ENCODE peak calls at places on chromosome 22, in nine cellular contexts. Q, F, Z, N, Y, T, W, A and X are unnamed samples.

GRCh38 chr22:45469573-45470383 is 32.9 kb upstream of the FBLN1 start:
- DNase-seq in Q (no peak), F (peak; percentile 35), Z (no peak), N (no peak), Y (no peak), T (no peak), W (no peak), A (no peak), X (no peak)

GRCh38 chr22:24584871-24585411 is 7.9 kb downstream of the LRRC75B start:
- DNase-seq in Q (no peak), F (no peak), Z (no peak), N (no peak), Y (no peak), T (no peak), W (no peak), A (no peak), X (no peak)

GRCh38 chr22:28245579-28246224 is 326.6 kb upstream of the PITPNB start:
- DNase-seq in Q (no peak), F (no peak), Z (no peak), N (no peak), Y (no peak), T (no peak), W (no peak), A (no peak), X (no peak)

GRCh38 chr22:32281092-32281491 is 25.9 kb upstream of the SLC5A4 start:
- DNase-seq in Q (no peak), F (peak; percentile 79), Z (no peak), N (no peak), Y (no peak), T (no peak), W (no peak), A (no peak), X (no peak)

GRCh38 chr22:31056986-31057599 is 24.0 kb upstream of the SMTN start:
- DNase-seq in Q (no peak), F (no peak), Z (no peak), N (no peak), Y (no peak), T (no peak), W (no peak), A (no peak), X (no peak)

GRCh38 chr22:44353063-44353440 is 40.3 kb upstream of the SHISAL1 start:
- DNase-seq in Q (no peak), F (no peak), Z (no peak), N (no peak), Y (no peak), T (no peak), W (no peak), A (no peak), X (no peak)

GRCh38 chr22:35386670-35387288 is 5.9 kb downstream of the HMOX1 start:
- DNase-seq in Q (no peak), F (no peak), Z (no peak), N (no peak), Y (no peak), T (no peak), W (no peak), A (no peak), X (no peak)

GRCh38 chr22:27212081-27212480 is 554.7 kb downstream of the MIAT start:
- DNase-seq in Q (no peak), F (no peak), Z (no peak), N (no peak), Y (no peak), T (no peak), W (peak; percentile 29), A (no peak), X (no peak)

GRCh38 chr22:45139693-45140092 is 24.0 kb upstream of the NUP50 start:
- DNase-seq in Q (no peak), F (no peak), Z (no peak), N (no peak), Y (no peak), T (no peak), W (no peak), A (no peak), X (no peak)

GRCh38 chr22:30857103-30857502 is 111.5 kb downstream of the MORC2 start:
- DNase-seq in Q (no peak), F (no peak), Z (no peak), N (peak; percentile 14), Y (no peak), T (no peak), W (no peak), A (no peak), X (no peak)

GRCh38 chr22:24398409-24398808 is 29.0 kb upstream of the ADORA2A start:
- DNase-seq in Q (no peak), F (no peak), Z (no peak), N (no peak), Y (no peak), T (no peak), W (no peak), A (no peak), X (no peak)

GRCh38 chr22:33710326-33710725 is 209.9 kb downstream of the LARGE1 start:
- DNase-seq in Q (no peak), F (no peak), Z (no peak), N (no peak), Y (no peak), T (no peak), W (no peak), A (no peak), X (no peak)

GRCh38 chr22:38738475-38739070 is 17.2 kb downstream of the SUN2 start:
- DNase-seq in Q (no peak), F (no peak), Z (no peak), N (no peak), Y (peak; percentile 33), T (no peak), W (no peak), A (no peak), X (no peak)

GRCh38 chr22:38739300-38740055 is 16.3 kb downstream of the SUN2 start:
- DNase-seq in Q (no peak), F (no peak), Z (no peak), N (no peak), Y (peak; percentile 30), T (no peak), W (no peak), A (no peak), X (no peak)

GRCh38 chr22:38735465-38736256 is 20.1 kb downstream of the SUN2 start:
- DNase-seq in Q (no peak), F (no peak), Z (no peak), N (no peak), Y (peak; percentile 47), T (no peak), W (no peak), A (no peak), X (no peak)

GRCh38 chr22:38736257-38736570 is 19.6 kb downstream of the SUN2 start:
- DNase-seq in Q (no peak), F (no peak), Z (no peak), N (no peak), Y (peak; percentile 33), T (no peak), W (no peak), A (no peak), X (no peak)

DNA sequence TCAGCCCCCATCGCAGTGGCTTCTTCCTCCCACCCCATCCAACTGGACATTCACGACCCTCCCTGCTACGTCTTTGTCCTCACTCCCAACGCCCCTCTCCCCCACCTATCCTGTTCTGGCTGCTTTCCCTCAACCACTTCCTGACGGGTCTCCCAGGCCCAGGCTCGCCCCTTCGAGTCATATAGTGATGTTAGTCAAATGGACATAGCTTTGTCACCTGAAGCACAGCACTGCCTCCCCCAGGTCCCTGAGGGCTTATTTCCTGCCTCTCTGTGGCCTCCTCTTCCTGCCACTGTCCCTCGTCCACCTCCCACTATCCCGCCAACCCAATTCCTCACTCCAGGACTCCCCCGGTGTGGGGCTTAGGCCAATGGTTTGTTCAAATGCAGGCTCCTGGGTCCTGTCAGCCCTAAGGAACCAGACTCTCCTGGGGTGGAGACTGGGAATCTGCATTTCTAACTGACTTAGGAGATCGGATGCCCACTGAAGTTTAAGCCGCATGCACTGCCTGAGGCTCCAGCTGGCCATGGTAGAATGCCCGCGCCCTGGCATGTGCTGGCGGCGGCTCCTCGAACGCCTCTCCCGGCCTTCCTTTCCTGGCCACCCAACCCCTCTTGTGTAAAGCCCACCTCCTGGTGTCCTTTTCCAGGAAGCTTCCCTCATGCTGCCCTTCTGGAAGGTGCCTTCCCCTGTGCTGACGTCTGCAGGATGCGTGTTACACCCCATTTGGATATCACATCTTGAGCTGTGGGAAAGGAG is 18.3 kb downstream of the SUN2 start:
- DNase-seq in Q (no peak), F (no peak), Z (no peak), N (no peak), Y (no peak), T (no peak), W (no peak), A (no peak), X (no peak)
- TF ChIP-seq CTCF in Q (no peak), F (no peak), Z (no peak), N (no peak), Y (no peak), T (no peak), W (no peak), A (no peak), X (no peak)

GRCh38 chr22:25840883-25841282 is 98.9 kb downstream of the MYO18B start:
- DNase-seq in Q (no peak), F (no peak), Z (no peak), N (no peak), Y (no peak), T (no peak), W (peak; percentile 35), A (no peak), X (no peak)
- TF ChIP-seq CTCF in Q (no peak), F (no peak), Z (no peak), N (no peak), Y (no peak), T (no peak), W (no peak), A (no peak), X (no peak)

DNA sequence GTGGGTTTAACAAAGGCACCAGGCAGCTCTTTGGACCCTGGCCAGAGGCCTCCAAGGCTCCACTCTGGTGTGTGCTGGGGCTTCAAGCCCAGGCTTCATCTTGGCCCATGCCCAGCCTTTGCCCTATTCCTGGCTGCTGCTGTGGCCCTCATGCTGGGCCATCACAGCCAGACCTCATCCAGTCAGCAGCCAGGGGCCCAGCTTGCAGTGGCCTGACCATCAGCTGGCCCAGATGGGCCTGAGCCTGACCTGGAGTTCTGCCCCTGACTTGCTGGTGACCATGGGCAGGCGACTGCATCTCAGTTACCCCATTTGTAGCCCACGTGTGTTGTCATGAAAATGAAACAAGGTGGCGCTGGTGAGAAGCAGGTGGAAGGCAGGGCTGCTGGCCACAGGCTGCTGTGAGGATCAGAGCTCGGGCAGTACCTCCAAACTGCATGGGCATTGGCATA is 76.1 kb downstream of the MED15 start:
- DNase-seq in Q (no peak), F (no peak), Z (no peak), N (no peak), Y (no peak), T (no peak), W (no peak), A (peak; percentile 66), X (no peak)
- TF ChIP-seq CTCF in Q (peak; percentile 16), F (no peak), Z (no peak), N (no peak), Y (no peak), T (no peak), W (no peak), A (peak; percentile 46), X (no peak)

DNA sequence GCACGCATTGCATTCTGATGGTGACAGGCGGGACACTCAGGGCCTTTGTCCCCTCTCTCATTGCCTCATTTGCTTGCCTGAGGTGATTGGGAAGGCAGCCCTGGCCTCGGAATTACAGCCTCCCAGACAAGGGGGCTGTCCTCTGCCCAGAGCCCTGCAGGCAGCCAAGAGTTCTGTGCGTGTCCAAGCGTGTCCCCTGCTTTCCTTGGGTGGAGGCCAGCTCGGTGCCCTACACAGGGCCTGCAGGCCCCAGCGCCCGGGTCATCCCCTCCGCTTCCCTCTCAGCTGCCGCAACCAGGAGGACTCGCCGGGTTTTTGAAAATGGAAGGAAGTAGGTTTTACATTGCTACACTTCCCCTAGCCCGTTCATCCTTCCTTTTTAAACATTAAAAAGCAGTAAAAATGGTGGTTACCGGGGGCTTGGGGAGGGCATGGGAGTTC is 1.9 kb downstream of the GRAMD4 start:
- DNase-seq in Q (no peak), F (no peak), Z (no peak), N (no peak), Y (no peak), T (no peak), W (peak; percentile 72), A (no peak), X (no peak)
- TF ChIP-seq CTCF in Q (no peak), F (no peak), Z (no peak), N (no peak), Y (no peak), T (no peak), W (no peak), A (no peak), X (no peak)